ENCODE peak calls at places on chromosomes 7 and 10, in eight cellular contexts. N is cardiac muscle cell, O is tibial artery, X is mucosa of descending colon, C is uterus, T is colonic mucosa, B is hepatocyte, L is PC-9. A is an unnamed sample. For H3K4me1, the result is how much of the 10 kb centered on the place peaks cover.

GRCh38 chr7:29255199-29255838 is 60.7 kb downstream of the CHN2 start:
- DNase-seq in C (no peak), L (no peak), O (no peak), X (no peak), T (no peak), B (no peak), N (no peak), A (no peak)

GRCh38 chr7:29918850-29919249 is 70.8 kb downstream of the SCRN1 start:
- DNase-seq in N (no peak), C (no peak), X (no peak), O (no peak), L (no peak), B (no peak), T (no peak), A (no peak)

GRCh38 chr7:29270579-29270978 is 76.0 kb downstream of the CHN2 start:
- DNase-seq in N (no peak), C (no peak), T (no peak), B (no peak), O (no peak), L (no peak), X (no peak), A (no peak)

GRCh38 chr7:137619181-137619580 is 227.6 kb downstream of the DGKI start:
- DNase-seq in O (no peak), T (no peak), N (no peak), C (no peak), B (no peak), X (no peak), L (no peak), A (no peak)

GRCh38 chr10:132329565-132330485 is 2.2 kb upstream of the LRRC27 start:
- DNase-seq in O (peak), L (peak), T (no peak), C (no peak), X (peak), N (no peak), B (no peak), A (no peak)

GRCh38 chr10:80356563-80356999 is at the start of the genes DYDC1 and DYDC2:
- DNase-seq in B (peak), X (peak), L (no peak), N (peak), O (no peak), T (peak), C (no peak), A (no peak)

GRCh38 chr10:60759181-60759580 is 19.1 kb upstream of the CDK1 start:
- DNase-seq in N (no peak), L (no peak), X (no peak), C (no peak), O (no peak), T (no peak), B (no peak), A (no peak)

GRCh38 chr7:26944486-26944885 is 80.1 kb upstream of the SKAP2 start:
- DNase-seq in T (no peak), X (no peak), B (no peak), O (no peak), N (no peak), L (no peak), C (no peak), A (no peak)

GRCh38 chr10:6128591-6129383 is 40.0 kb downstream of the RBM17 start:
- DNase-seq in X (no peak), O (peak), B (peak), T (no peak), L (no peak), N (peak), C (no peak), A (no peak)

GRCh38 chr10:102646610-102647432 is 2.5 kb downstream of the TRIM8 start:
- DNase-seq in O (peak), N (peak), C (no peak), B (peak), T (peak), X (peak), L (no peak), A (peak)

GRCh38 chr10:112570585-112570984 is 123.6 kb downstream of the VTI1A start:
- DNase-seq in L (no peak), X (no peak), N (no peak), B (no peak), T (no peak), C (no peak), O (no peak), A (no peak)

GRCh38 chr10:121405096-121405495 is 193.1 kb downstream of the FGFR2 start:
- DNase-seq in B (no peak), N (no peak), X (no peak), L (no peak), O (no peak), T (no peak), C (no peak), A (no peak)

GRCh38 chr7:114048386-114049235 is 129.8 kb upstream of the PPP1R3A start:
- DNase-seq in C (no peak), L (no peak), O (no peak), T (no peak), X (peak), N (no peak), B (peak), A (no peak)

GRCh38 chr7:149701495-149702240 is 71.7 kb downstream of the ZNF467 start:
- DNase-seq in T (no peak), L (no peak), N (no peak), C (no peak), X (no peak), B (no peak), O (no peak), A (peak)

GRCh38 chr7:139731802-139732470 is 45.9 kb downstream of the HIPK2 start:
- DNase-seq in T (peak), L (peak), B (peak), X (peak), O (peak), N (no peak), C (peak), A (peak)

GRCh38 chr10:182441-183201 is 47.4 kb downstream of the ZMYND11 start:
- DNase-seq in X (no peak), O (no peak), L (no peak), C (no peak), N (no peak), T (no peak), B (no peak), A (no peak)

GRCh38 chr7:66604198-66604597 is 24.5 kb upstream of the KCTD7 start:
- DNase-seq in O (no peak), C (no peak), T (no peak), L (no peak), X (no peak), N (no peak), B (no peak), A (no peak)

GRCh38 chr7:44646921-44647636 is 40.7 kb downstream of the OGDH start:
- DNase-seq in T (no peak), L (no peak), X (no peak), C (no peak), N (no peak), B (no peak), O (no peak), A (no peak)

GRCh38 chr7:30845426-30846135 is 66.1 kb upstream of the AQP1 start:
- DNase-seq in L (peak), X (peak), T (no peak), C (peak), N (no peak), B (peak), O (peak), A (peak)

GRCh38 chr10:1153805-1154351 is 97.7 kb downstream of the WDR37 start:
- DNase-seq in N (no peak), X (no peak), T (peak), C (no peak), O (no peak), B (no peak), L (no peak), A (no peak)

GRCh38 chr7:140160308-140160707 is 16.5 kb downstream of the KDM7A start:
- DNase-seq in T (no peak), X (no peak), N (peak), L (no peak), C (no peak), B (no peak), O (no peak), A (no peak)

GRCh38 chr7:40538281-40538680 is 403.5 kb downstream of the SUGCT start:
- DNase-seq in C (no peak), N (no peak), T (no peak), X (no peak), B (no peak), L (no peak), O (no peak), A (no peak)

GRCh38 chr10:24415455-24416169 is 206.7 kb downstream of the KIAA1217 start:
- DNase-seq in B (peak), N (peak), L (peak), C (peak), T (peak), O (peak), X (peak), A (peak)

GRCh38 chr10:111410740-111411139 is 333.9 kb downstream of the ADRA2A start:
- DNase-seq in C (no peak), X (no peak), O (no peak), N (no peak), T (no peak), L (no peak), B (no peak), A (no peak)

GRCh38 chr7:45978731-45979211 is 57.7 kb upstream of the IGFBP3 start:
- DNase-seq in L (no peak), O (no peak), T (peak), B (no peak), C (no peak), N (no peak), X (no peak), A (peak)

GRCh38 chr7:135991322-135991721 is 14.2 kb upstream of the MTPN start:
- DNase-seq in O (no peak), T (no peak), N (no peak), C (no peak), L (peak), X (no peak), B (no peak), A (no peak)

GRCh38 chr10:80599424-80599847 is 61.7 kb downstream of the SH2D4B start:
- DNase-seq in B (peak), T (peak), L (peak), C (no peak), O (no peak), N (peak), X (peak), A (peak)

GRCh38 chr10:49441488-49442476 is 45.9 kb upstream of the DRGX start:
- DNase-seq in N (no peak), B (no peak), C (no peak), L (no peak), O (no peak), T (no peak), X (no peak), A (no peak)

GRCh38 chr7:4851459-4852422 is 10.1 kb downstream of the PAPOLB start:
- DNase-seq in X (no peak), L (no peak), C (no peak), N (no peak), O (no peak), B (no peak), T (no peak), A (no peak)

GRCh38 chr7:109178342-109178741 is 608.7 kb downstream of the DNAJB9 start:
- DNase-seq in L (no peak), C (no peak), N (no peak), T (no peak), O (no peak), B (no peak), X (no peak), A (no peak)

GRCh38 chr7:28533731-28534531 is 121.6 kb downstream of the CREB5 start:
- DNase-seq in O (peak), X (peak), B (no peak), C (peak), L (no peak), T (peak), N (no peak), A (no peak)

GRCh38 chr7:94888995-94889523 is 18.3 kb upstream of the PPP1R9A start:
- DNase-seq in B (no peak), O (no peak), L (no peak), C (no peak), N (no peak), T (no peak), X (no peak), A (no peak)

GRCh38 chr7:94883676-94884075 is 23.7 kb upstream of the PPP1R9A start:
- DNase-seq in T (no peak), C (no peak), B (no peak), O (no peak), N (no peak), X (no peak), L (no peak), A (no peak)

GRCh38 chr7:94882891-94883290 is 24.5 kb upstream of the PPP1R9A start:
- DNase-seq in O (no peak), L (no peak), T (no peak), B (no peak), N (no peak), X (no peak), C (no peak), A (no peak)

GRCh38 chr7:94893661-94894060 is 13.7 kb upstream of the PPP1R9A start:
- DNase-seq in B (no peak), C (no peak), O (no peak), L (no peak), X (no peak), T (no peak), N (no peak), A (no peak)

DNA sequence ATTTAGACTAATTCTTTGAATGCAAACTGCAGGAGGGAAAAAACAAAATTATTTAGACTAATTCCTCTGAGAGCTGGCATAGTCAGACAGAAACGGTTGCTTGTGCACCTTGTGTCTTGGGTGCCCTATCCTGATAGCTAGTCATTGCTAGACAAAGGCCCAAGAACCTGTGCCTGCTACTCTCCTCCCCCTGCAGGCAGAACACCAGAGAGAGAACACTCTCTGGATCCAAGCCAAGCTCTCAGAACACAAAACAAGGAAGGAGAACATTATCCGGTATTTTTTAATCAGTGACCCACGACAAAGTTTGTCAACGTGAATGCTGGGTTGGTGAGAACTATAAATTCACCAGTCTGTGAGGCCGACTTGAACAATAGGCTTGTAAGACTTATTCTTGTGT is 18.9 kb upstream of the PPP1R9A start:
- DNase-seq in C (no peak), X (peak), L (peak), O (no peak), T (peak), B (peak), N (peak), A (peak)
- TF ChIP-seq CTCF in C (no peak), X (no peak), L (no peak), O (no peak), T (no peak), B (peak), N (peak), A (no peak)

DNA sequence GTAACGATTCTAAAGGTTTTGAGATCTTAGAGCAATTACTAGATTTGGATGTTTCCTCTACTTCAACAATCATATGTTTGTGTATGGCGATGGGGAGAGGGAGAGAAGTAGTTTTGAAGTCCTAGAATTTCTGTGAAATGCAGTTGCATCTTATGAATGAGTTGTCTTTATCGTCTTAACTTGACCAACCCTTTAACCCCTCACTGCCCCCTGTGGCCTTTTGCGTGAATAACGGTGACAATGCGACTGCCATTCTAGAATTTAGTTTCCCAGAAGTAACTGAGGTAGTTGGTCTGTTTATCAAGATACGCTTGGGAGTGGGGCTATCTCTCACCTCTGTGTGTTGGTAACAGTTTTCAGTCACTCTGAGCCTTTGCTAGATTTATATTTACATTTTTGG is 204.6 kb downstream of the HDAC9 start:
- DNase-seq in L (no peak), C (no peak), X (no peak), B (no peak), O (no peak), T (no peak), N (no peak), A (no peak)
- H3K4me1 ChIP-seq in L (under half), C (under half), X (under half), B (under half), O (under half), T (under half), N (under half), A (under half)

GRCh38 chr7:115359119-115359518 is 437.2 kb downstream of the MDFIC start:
- DNase-seq in X (no peak), O (no peak), B (no peak), N (no peak), L (no peak), T (no peak), C (no peak), A (no peak)

GRCh38 chr7:115357213-115357999 is 435.5 kb downstream of the MDFIC start:
- DNase-seq in L (no peak), X (peak), O (no peak), B (no peak), N (peak), T (peak), C (no peak), A (no peak)

GRCh38 chr7:115359919-115360318 is 438.0 kb downstream of the MDFIC start:
- DNase-seq in O (no peak), X (no peak), B (no peak), N (no peak), L (no peak), T (no peak), C (no peak), A (no peak)

GRCh38 chr7:115354925-115355324 is 433.0 kb downstream of the MDFIC start:
- DNase-seq in T (no peak), X (no peak), N (no peak), L (no peak), C (no peak), B (no peak), O (no peak), A (no peak)

DNA sequence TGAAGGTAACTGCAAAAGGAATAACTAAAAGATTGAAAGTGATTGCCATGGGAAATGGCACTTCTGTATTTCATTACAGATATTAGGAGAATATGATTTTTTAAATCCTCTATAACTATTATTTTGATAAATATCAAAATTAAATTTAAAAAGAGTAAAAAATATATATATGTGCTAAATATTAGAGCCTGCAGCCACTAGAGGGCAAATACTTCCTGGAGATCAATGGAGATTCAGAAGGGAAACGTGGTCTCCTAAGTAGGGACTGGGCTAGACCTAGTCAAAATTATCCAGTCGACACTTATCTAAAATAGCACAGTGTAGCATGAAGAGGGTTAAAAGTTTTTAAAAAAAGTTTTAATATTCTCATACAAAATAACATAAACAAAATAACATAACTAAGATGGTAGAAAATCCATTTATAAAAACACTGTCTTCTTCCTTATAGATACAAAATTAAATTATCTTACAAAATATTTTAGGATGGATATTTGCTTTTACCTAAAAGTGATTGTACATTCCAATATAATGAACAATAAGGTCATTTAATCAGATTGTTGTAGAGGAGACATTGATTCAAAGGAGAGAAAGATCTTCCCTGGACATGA is 434.3 kb downstream of the MDFIC start:
- DNase-seq in L (no peak), N (peak), O (no peak), C (no peak), T (no peak), X (peak), B (peak), A (no peak)
- TF ChIP-seq CTCF in L (peak), N (peak), O (no peak), C (no peak), T (no peak), X (no peak), B (peak), A (no peak)

GRCh38 chr10:11205026-11205772 is 187.5 kb downstream of the CELF2 start:
- DNase-seq in L (no peak), N (no peak), X (no peak), B (no peak), O (no peak), T (no peak), C (no peak), A (no peak)

GRCh38 chr10:11209810-11210141 is 192.1 kb downstream of the CELF2 start:
- DNase-seq in X (no peak), C (no peak), T (no peak), B (no peak), L (no peak), O (no peak), N (no peak), A (no peak)

GRCh38 chr10:11208908-11209809 is 191.5 kb downstream of the CELF2 start:
- DNase-seq in O (no peak), C (no peak), N (no peak), T (no peak), B (no peak), X (no peak), L (no peak), A (no peak)

GRCh38 chr10:11208243-11208642 is 190.6 kb downstream of the CELF2 start:
- DNase-seq in O (no peak), N (no peak), T (no peak), X (no peak), B (no peak), C (no peak), L (no peak), A (no peak)

GRCh38 chr10:11207276-11207809 is 189.7 kb downstream of the CELF2 start:
- DNase-seq in O (no peak), N (no peak), C (no peak), L (no peak), B (no peak), T (no peak), X (no peak), A (no peak)
- H3K4me1 ChIP-seq in O (under half), N (under half), C (under half), L (under half), B (under half), T (under half), X (under half), A (under half)

DNA sequence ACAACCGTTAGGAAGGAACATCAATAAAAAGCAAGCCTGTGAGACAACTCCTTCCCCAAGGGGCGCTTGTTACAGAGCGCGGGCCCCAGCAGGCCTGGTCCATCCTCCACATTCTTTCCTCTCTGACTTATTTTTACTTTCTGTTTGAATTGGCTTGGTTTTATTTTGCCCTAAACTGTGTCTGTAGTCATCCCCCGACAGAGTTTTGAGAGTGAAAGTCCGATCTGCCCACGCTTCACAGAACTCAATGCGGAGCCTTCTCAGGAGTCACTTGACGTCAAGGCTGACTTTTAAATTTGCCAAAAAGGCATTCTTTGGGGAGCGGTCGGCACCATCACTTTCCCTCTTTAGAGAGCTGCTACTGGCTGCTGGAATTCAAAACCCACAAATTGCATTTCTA is 150.1 kb upstream of the KLF6 start:
- DNase-seq in C (peak), N (no peak), L (no peak), B (peak), T (no peak), O (peak), X (peak), A (no peak)
- TF ChIP-seq CTCF in C (no peak), N (peak), L (no peak), B (no peak), T (no peak), O (no peak), X (no peak), A (no peak)

GRCh38 chr7:2526659-2527504 is 7.3 kb downstream of the LFNG start:
- DNase-seq in T (peak), C (no peak), O (no peak), L (no peak), B (no peak), N (no peak), X (peak), A (no peak)
- H3K4me1 ChIP-seq in T (half or more), C (under half), O (under half), L (half or more), B (half or more), N (under half), X (half or more), A (half or more)